ENCODE peak calls at places on chromosome 5, in ten cellular contexts. T is GM23338, J is sigmoid colon, I is stomach, O is spleen, R is HL-60, A is GM12891, N is H1, D is SK-N-MC, M is GM12878. X is an unnamed sample.

GRCh38 chr5:95881833-95882232 is 59.3 kb upstream of the GLRX start:
- DNase-seq in T (no peak), J (no peak), I (no peak), O (no peak), R (no peak), A (no peak), N (no peak), D (no peak), M (no peak), X (no peak)

GRCh38 chr5:114450516-114450909 is 88.6 kb downstream of the KCNN2 start:
- DNase-seq in T (no peak), J (no peak), I (no peak), O (no peak), R (no peak), A (no peak), N (no peak), D (no peak), M (no peak), X (no peak)

GRCh38 chr5:177455661-177456590 is 9.3 kb downstream of the PRR7 start:
- DNase-seq in T (peak), J (peak), I (peak), O (peak), R (peak), A (peak), N (peak), D (peak), M (no peak), X (no peak)

GRCh38 chr5:177537389-177538361 is 16.7 kb downstream of the FAM193B start:
- DNase-seq in T (peak), J (peak), I (no peak), O (peak), R (no peak), A (no peak), N (no peak), D (no peak), M (no peak), X (no peak)

GRCh38 chr5:77943851-77944250 is 167.7 kb upstream of the TBCA start:
- DNase-seq in T (no peak), J (no peak), I (no peak), O (no peak), R (no peak), A (no peak), N (no peak), D (no peak), M (no peak), X (no peak)

GRCh38 chr5:1983919-1984695 is 101.4 kb upstream of the IRX4 start:
- DNase-seq in T (peak), J (no peak), I (no peak), O (no peak), R (no peak), A (no peak), N (no peak), D (no peak), M (no peak), X (peak)

GRCh38 chr5:67732471-67732870 is 483.1 kb upstream of the PIK3R1 start:
- DNase-seq in T (no peak), J (no peak), I (no peak), O (no peak), R (no peak), A (no peak), N (no peak), D (no peak), M (peak), X (no peak)

GRCh38 chr5:91703128-91703527 is 320.0 kb upstream of the ARRDC3 start:
- DNase-seq in T (no peak), J (no peak), I (no peak), O (no peak), R (no peak), A (no peak), N (no peak), D (peak), M (no peak), X (no peak)

GRCh38 chr5:179268966-179269693 is 76.1 kb downstream of the ADAMTS2 start:
- DNase-seq in T (no peak), J (no peak), I (no peak), O (peak), R (no peak), A (no peak), N (no peak), D (no peak), M (no peak), X (peak)

GRCh38 chr5:146342882-146343865 is 4.5 kb downstream of the POU4F3 start:
- DNase-seq in T (peak), J (no peak), I (no peak), O (no peak), R (no peak), A (no peak), N (peak), D (no peak), M (no peak), X (no peak)

GRCh38 chr5:159240301-159240870 is 22.7 kb upstream of the UBLCP1 start:
- DNase-seq in T (no peak), J (no peak), I (no peak), O (no peak), R (no peak), A (no peak), N (no peak), D (no peak), M (no peak), X (no peak)

GRCh38 chr5:146441896-146442295 is 5.2 kb upstream of the TCERG1 start:
- DNase-seq in T (no peak), J (no peak), I (no peak), O (no peak), R (no peak), A (no peak), N (no peak), D (no peak), M (no peak), X (no peak)

GRCh38 chr5:132487095-132487428 is 3.5 kb downstream of the IRF1 start:
- DNase-seq in T (no peak), J (peak), I (no peak), O (no peak), R (no peak), A (no peak), N (no peak), D (no peak), M (no peak), X (peak)

GRCh38 chr5:90424245-90424644 is 14.7 kb upstream of the CETN3 start:
- DNase-seq in T (no peak), J (no peak), I (no peak), O (no peak), R (no peak), A (no peak), N (no peak), D (no peak), M (no peak), X (no peak)

GRCh38 chr5:66932446-66932845 is 264.2 kb downstream of the CD180 start:
- DNase-seq in T (no peak), J (no peak), I (no peak), O (no peak), R (no peak), A (no peak), N (no peak), D (peak), M (no peak), X (no peak)

GRCh38 chr5:10682801-10683525 is 78.1 kb downstream of the DAP start:
- DNase-seq in T (no peak), J (no peak), I (no peak), O (no peak), R (no peak), A (no peak), N (no peak), D (no peak), M (no peak), X (no peak)

GRCh38 chr5:664994-665360 is 28.2 kb downstream of the TPPP start:
- DNase-seq in T (no peak), J (peak), I (no peak), O (peak), R (no peak), A (no peak), N (no peak), D (no peak), M (no peak), X (no peak)

GRCh38 chr5:125685771-125686170 is 737.4 kb upstream of the GRAMD2B start:
- DNase-seq in T (no peak), J (no peak), I (no peak), O (no peak), R (no peak), A (no peak), N (no peak), D (no peak), M (no peak), X (no peak)

GRCh38 chr5:5979362-5979760 is 399.0 kb downstream of the MED10 start:
- DNase-seq in T (peak), J (no peak), I (no peak), O (no peak), R (no peak), A (no peak), N (no peak), D (no peak), M (no peak), X (peak)

GRCh38 chr5:80254767-80255424 is 952 bp downstream of the SERINC5 start:
- DNase-seq in T (no peak), J (no peak), I (peak), O (no peak), R (no peak), A (no peak), N (no peak), D (no peak), M (no peak), X (no peak)

GRCh38 chr5:149740866-149741459 is 10.9 kb downstream of the PPARGC1B start:
- DNase-seq in T (no peak), J (no peak), I (no peak), O (no peak), R (no peak), A (no peak), N (no peak), D (no peak), M (no peak), X (no peak)

GRCh38 chr5:56152437-56152836 is 80.7 kb downstream of the ANKRD55 start:
- DNase-seq in T (no peak), J (no peak), I (no peak), O (no peak), R (no peak), A (no peak), N (no peak), D (no peak), M (peak), X (no peak)

GRCh38 chr5:140015706-140016105 is 27.4 kb downstream of the NRG2 start:
- DNase-seq in T (no peak), J (no peak), I (no peak), O (no peak), R (no peak), A (no peak), N (no peak), D (no peak), M (no peak), X (no peak)

GRCh38 chr5:104347119-104347708 is 784.6 kb upstream of the NUDT12 start:
- DNase-seq in T (peak), J (no peak), I (no peak), O (no peak), R (no peak), A (no peak), N (no peak), D (peak), M (no peak), X (no peak)

GRCh38 chr5:115243412-115243811 is 19.3 kb downstream of the PGGT1B start:
- DNase-seq in T (no peak), J (no peak), I (no peak), O (no peak), R (no peak), A (no peak), N (no peak), D (no peak), M (no peak), X (no peak)

GRCh38 chr5:1500411-1501091 is 23.2 kb downstream of the LPCAT1 start:
- DNase-seq in T (no peak), J (peak), I (peak), O (no peak), R (no peak), A (no peak), N (no peak), D (no peak), M (no peak), X (no peak)

GRCh38 chr5:82879089-82879488 is 198.1 kb downstream of the TMEM167A start:
- DNase-seq in T (no peak), J (no peak), I (no peak), O (no peak), R (no peak), A (no peak), N (no peak), D (no peak), M (no peak), X (no peak)

GRCh38 chr5:161546463-161547301 is at the start of gene GABRB2:
- DNase-seq in T (peak), J (peak), I (peak), O (no peak), R (peak), A (no peak), N (peak), D (no peak), M (peak), X (no peak)

GRCh38 chr5:132265336-132266030 is 8.0 kb downstream of the PDLIM4 start:
- DNase-seq in T (no peak), J (peak), I (no peak), O (peak), R (no peak), A (no peak), N (no peak), D (no peak), M (no peak), X (no peak)

GRCh38 chr5:178626484-178627258 is at the start of gene CLK4:
- DNase-seq in T (peak), J (peak), I (peak), O (peak), R (peak), A (peak), N (peak), D (no peak), M (peak), X (no peak)

GRCh38 chr5:1386274-1386717 is 41.4 kb upstream of the CLPTM1L start:
- DNase-seq in T (peak), J (no peak), I (peak), O (peak), R (peak), A (peak), N (peak), D (no peak), M (no peak), X (no peak)

GRCh38 chr5:168947212-168947868 is 353.6 kb downstream of the SLIT3 start:
- DNase-seq in T (peak), J (no peak), I (peak), O (no peak), R (no peak), A (peak), N (peak), D (no peak), M (no peak), X (no peak)

GRCh38 chr5:9348296-9348996 is 197.4 kb downstream of the SEMA5A start:
- DNase-seq in T (no peak), J (no peak), I (no peak), O (no peak), R (no peak), A (no peak), N (no peak), D (no peak), M (no peak), X (no peak)

GRCh38 chr5:136249678-136250266 is 56.8 kb upstream of the SMIM32 start:
- DNase-seq in T (peak), J (no peak), I (peak), O (no peak), R (no peak), A (peak), N (peak), D (peak), M (no peak), X (no peak)

GRCh38 chr5:77935516-77936364 is 159.6 kb upstream of the TBCA start:
- DNase-seq in T (no peak), J (no peak), I (no peak), O (no peak), R (no peak), A (no peak), N (no peak), D (peak), M (peak), X (no peak)

DNA sequence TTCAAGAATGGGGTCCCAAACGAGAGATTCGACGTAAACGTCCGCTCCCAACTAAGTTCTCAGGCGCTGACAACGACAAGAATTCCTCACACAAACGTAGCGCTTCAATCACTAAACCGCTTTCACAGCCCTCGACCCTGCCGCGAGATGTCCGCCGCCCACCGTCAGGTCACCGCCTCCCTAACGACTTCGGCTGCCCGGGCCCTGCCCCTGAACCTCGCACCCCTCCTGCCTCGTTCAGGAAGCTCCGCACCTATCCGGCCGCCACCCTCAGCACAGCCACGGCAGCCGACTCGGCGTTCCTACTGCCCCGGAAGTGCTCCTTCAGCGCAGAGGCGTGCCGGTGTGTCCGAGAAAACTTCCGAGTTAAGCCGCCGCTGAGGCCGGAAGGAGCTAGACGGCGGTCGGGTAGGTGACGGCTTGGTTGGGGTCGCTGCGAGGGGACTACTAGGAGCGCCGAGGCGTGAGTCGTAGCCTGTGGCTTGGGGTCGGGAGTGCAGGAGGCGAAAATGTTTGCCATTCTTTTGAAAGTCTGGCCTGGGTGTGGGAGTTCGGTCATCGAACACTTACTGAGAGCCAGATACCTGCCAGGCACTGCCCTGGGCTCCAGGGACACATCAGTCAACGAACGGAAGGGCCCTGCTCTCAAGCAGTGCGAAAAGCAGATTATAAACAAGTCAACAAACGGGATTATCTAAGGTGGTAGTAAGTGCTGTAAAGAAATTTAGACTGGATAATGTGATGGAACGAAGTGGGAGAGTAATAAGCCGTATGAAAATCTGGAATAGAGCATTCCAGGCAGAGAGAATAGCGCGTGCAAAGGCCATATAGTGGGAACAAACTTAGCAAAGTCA is at the start of the genes FAM114A2 and MFAP3:
- DNase-seq in T (peak), J (peak), I (peak), O (peak), R (peak), A (peak), N (peak), D (peak), M (peak), X (no peak)
- TF ChIP-seq POLR2AphosphoS5 in T (peak), J (peak), I (peak), O (peak), R (peak), A (peak), N (peak), D (peak), M (peak), X (peak)

GRCh38 chr5:52999357-52999949 is 10.3 kb downstream of the ITGA2 start:
- DNase-seq in T (no peak), J (no peak), I (no peak), O (no peak), R (no peak), A (no peak), N (no peak), D (no peak), M (no peak), X (no peak)

GRCh38 chr5:52995914-52996313 is 6.8 kb downstream of the ITGA2 start:
- DNase-seq in T (no peak), J (no peak), I (no peak), O (no peak), R (no peak), A (no peak), N (no peak), D (no peak), M (no peak), X (no peak)

GRCh38 chr5:52998552-52999313 is 9.6 kb downstream of the ITGA2 start:
- DNase-seq in T (no peak), J (no peak), I (no peak), O (no peak), R (no peak), A (no peak), N (no peak), D (no peak), M (no peak), X (no peak)

GRCh38 chr5:52996966-52997365 is 7.8 kb downstream of the ITGA2 start:
- DNase-seq in T (no peak), J (no peak), I (no peak), O (no peak), R (no peak), A (no peak), N (no peak), D (no peak), M (no peak), X (no peak)

GRCh38 chr5:52997424-52997823 is 8.3 kb downstream of the ITGA2 start:
- DNase-seq in T (no peak), J (no peak), I (no peak), O (no peak), R (no peak), A (no peak), N (no peak), D (no peak), M (no peak), X (no peak)
- TF ChIP-seq POLR2AphosphoS5 in T (no peak), J (no peak), I (no peak), O (no peak), R (no peak), A (no peak), N (no peak), D (no peak), M (no peak), X (no peak)

GRCh38 chr5:72455477-72455876 is 51.7 kb downstream of the ZNF366 start:
- DNase-seq in T (no peak), J (no peak), I (no peak), O (no peak), R (no peak), A (no peak), N (no peak), D (no peak), M (no peak), X (no peak)

GRCh38 chr5:72452515-72453259 is 54.5 kb downstream of the ZNF366 start:
- DNase-seq in T (no peak), J (peak), I (peak), O (no peak), R (no peak), A (no peak), N (no peak), D (no peak), M (no peak), X (peak)

GRCh38 chr5:72454996-72455395 is 52.2 kb downstream of the ZNF366 start:
- DNase-seq in T (no peak), J (no peak), I (no peak), O (no peak), R (no peak), A (no peak), N (no peak), D (no peak), M (no peak), X (no peak)

GRCh38 chr5:72453260-72453775 is 53.9 kb downstream of the ZNF366 start:
- DNase-seq in T (no peak), J (no peak), I (no peak), O (no peak), R (no peak), A (no peak), N (no peak), D (no peak), M (no peak), X (no peak)

DNA sequence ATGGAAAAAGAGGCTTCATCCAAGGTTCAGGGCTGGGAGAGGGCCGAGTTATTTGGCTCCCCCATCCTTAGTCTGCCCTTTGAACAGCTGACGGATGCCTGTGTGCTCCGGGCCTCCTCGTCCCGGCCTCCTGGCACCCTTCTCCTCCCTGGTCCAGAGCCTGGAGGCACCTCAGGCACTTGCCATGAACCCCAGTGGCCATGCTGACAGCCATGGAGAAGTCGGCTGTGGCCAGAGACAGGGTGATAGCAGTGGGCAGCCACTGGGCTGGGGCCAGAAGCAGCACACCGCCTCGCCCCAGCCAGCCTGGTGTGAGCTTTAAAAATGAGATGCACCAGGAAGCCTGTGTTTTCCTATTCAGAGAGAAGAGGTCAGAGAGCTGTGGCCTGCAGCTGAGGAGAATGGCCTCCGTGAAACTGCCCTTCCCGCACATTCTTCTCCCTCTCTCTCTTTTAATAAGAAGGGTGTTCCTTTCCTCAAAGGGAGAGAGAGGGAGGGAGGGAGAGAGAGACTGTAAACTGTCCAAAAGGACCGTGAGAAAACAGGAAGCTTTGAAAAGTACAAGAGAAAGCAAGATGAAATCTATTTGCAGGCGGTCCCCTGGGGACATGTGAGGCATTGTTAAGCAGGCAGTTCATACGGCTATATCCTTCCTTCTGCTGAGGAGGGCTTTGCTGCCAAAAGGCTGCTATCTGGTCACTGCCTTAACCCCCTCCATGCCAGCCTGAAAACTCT is 55.3 kb downstream of the ZNF366 start:
- DNase-seq in T (no peak), J (peak), I (no peak), O (peak), R (no peak), A (no peak), N (no peak), D (peak), M (peak), X (no peak)
- TF ChIP-seq POLR2AphosphoS5 in T (no peak), J (peak), I (no peak), O (peak), R (no peak), A (no peak), N (no peak), D (no peak), M (no peak), X (peak)

GRCh38 chr5:138849439-138849838 is 25.7 kb downstream of the LRRTM2 start:
- DNase-seq in T (no peak), J (no peak), I (no peak), O (no peak), R (no peak), A (no peak), N (no peak), D (no peak), M (no peak), X (no peak)
- TF ChIP-seq POLR2AphosphoS5 in T (no peak), J (no peak), I (no peak), O (no peak), R (no peak), A (no peak), N (no peak), D (no peak), M (no peak), X (no peak)

GRCh38 chr5:65927497-65928340 is 1.3 kb downstream of the ERBIN start:
- DNase-seq in T (peak), J (no peak), I (no peak), O (no peak), R (no peak), A (peak), N (no peak), D (no peak), M (no peak), X (no peak)
- TF ChIP-seq POLR2AphosphoS5 in T (no peak), J (no peak), I (no peak), O (no peak), R (no peak), A (no peak), N (no peak), D (no peak), M (peak), X (no peak)

GRCh38 chr5:17190242-17190778 is 27.1 kb upstream of the BASP1 start:
- DNase-seq in T (peak), J (peak), I (no peak), O (no peak), R (no peak), A (no peak), N (no peak), D (peak), M (no peak), X (no peak)
- TF ChIP-seq POLR2AphosphoS5 in T (no peak), J (peak), I (no peak), O (no peak), R (no peak), A (no peak), N (no peak), D (peak), M (no peak), X (no peak)

X was measured in vagina.